ENCODE peak calls at places on chromosome 18, in five cellular contexts. U, T, X, L and E are unnamed samples.

GRCh38 chr18:56645415-56646016 is 5.6 kb upstream of the WDR7 start:
- DNase-seq in T (no peak), U (no peak), L (peak; percentile 43), X (no peak), E (no peak)

GRCh38 chr18:32530947-32531651 is 60.4 kb upstream of the GAREM1 start:
- DNase-seq in U (no peak), X (peak; percentile 78), L (peak; percentile 44), T (no peak), E (no peak)

GRCh38 chr18:21904856-21905255 is 164.3 kb downstream of the MIB1 start:
- DNase-seq in X (peak; percentile 22), U (no peak), T (peak; percentile 39), L (no peak), E (no peak)

GRCh38 chr18:62170857-62171256 is 16.0 kb downstream of the PIGN start:
- DNase-seq in X (no peak), L (no peak), U (no peak), T (no peak), E (no peak)

GRCh38 chr18:74290831-74291770 is 662 bp downstream of the CYB5A start:
- DNase-seq in L (no peak), X (no peak), U (peak; percentile 76), T (no peak), E (no peak)

GRCh38 chr18:29383311-29384273 is 1206.7 kb upstream of the CDH2 start:
- DNase-seq in U (no peak), X (peak; percentile 37), L (peak; percentile 86), T (no peak), E (no peak)

GRCh38 chr18:3380384-3380961 is 69.5 kb upstream of the TGIF1 start:
- DNase-seq in T (peak; percentile 9), U (no peak), X (peak; percentile 82), L (no peak), E (no peak)

GRCh38 chr18:55925772-55926171 is 337.8 kb upstream of the TCF4 start:
- DNase-seq in T (no peak), L (no peak), U (no peak), X (peak; percentile 49), E (no peak)

GRCh38 chr18:24600076-24600654 is 139.7 kb downstream of the HRH4 start:
- DNase-seq in T (peak; percentile 62), L (peak; percentile 31), X (peak; percentile 76), U (no peak), E (no peak)

DNA sequence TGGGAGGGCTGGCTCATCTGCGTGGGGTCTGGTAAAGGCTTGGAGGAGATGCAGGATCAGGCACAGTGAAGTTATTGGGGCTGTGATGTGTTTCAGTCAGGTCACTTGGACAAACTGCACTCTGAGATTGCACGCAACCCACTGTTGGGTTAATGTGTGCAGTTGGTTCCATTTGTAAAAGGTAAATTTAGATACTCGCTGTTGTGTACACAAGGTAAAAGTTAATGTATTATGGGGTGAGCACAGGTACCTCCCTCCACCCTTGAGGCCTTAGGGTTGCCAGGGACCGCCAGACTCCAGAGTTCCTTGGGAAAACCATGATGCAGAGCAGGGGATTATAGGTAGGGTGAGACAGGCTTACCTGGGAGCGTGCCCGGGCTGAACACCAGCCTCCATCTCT is 20.1 kb downstream of the IMPA2 start:
- DNase-seq in U (peak; percentile 60), X (no peak), T (no peak), L (no peak), E (no peak)
- TF ChIP-seq CTCF in U (no peak), X (no peak), T (no peak), L (no peak), E (no peak)

DNA sequence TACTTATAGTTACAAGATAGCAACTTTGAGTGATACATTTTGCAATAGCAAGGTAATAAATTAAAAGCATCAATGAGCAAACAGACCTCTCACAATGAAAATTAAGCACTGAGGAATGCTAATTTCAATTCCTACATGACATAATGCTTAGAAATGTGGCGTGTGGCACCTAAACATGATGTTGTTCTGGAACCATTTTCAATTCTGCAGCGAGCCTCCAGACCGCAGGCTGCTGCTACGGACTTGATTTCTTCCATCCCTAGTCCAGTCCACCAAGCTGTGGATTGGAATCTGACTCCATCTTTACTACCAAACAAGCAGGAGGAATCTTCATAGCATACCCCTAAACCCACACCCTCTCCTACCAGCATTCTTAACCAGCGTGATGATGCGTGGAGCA is 58.7 kb upstream of the ZNF397 start:
- DNase-seq in U (no peak), L (no peak), X (no peak), T (no peak), E (no peak)
- TF ChIP-seq CTCF in U (no peak), L (no peak), X (no peak), T (no peak), E (no peak)

GRCh38 chr18:76824136-76824676 is 1.8 kb downstream of the ZNF236 start:
- DNase-seq in U (no peak), T (no peak), X (no peak), L (no peak), E (no peak)

GRCh38 chr18:76823166-76823539 is 796 bp downstream of the ZNF236 start:
- DNase-seq in T (no peak), U (no peak), X (no peak), L (no peak), E (no peak)

GRCh38 chr18:76822510-76823165 is at the start of gene ZNF236:
- DNase-seq in U (peak; percentile 80), T (peak; percentile 50), L (peak; percentile 71), X (peak; percentile 70), E (peak; percentile 79)

GRCh38 chr18:76824754-76825153 is 2.4 kb downstream of the ZNF236 start:
- DNase-seq in T (no peak), X (no peak), L (no peak), U (no peak), E (no peak)

GRCh38 chr18:76823574-76823973 is 1.2 kb downstream of the ZNF236 start:
- DNase-seq in U (no peak), L (no peak), X (peak; percentile 32), T (no peak), E (peak; percentile 27)
- TF ChIP-seq CTCF in U (no peak), L (no peak), X (peak; percentile 29), T (peak; percentile 10), E (no peak)

DNA sequence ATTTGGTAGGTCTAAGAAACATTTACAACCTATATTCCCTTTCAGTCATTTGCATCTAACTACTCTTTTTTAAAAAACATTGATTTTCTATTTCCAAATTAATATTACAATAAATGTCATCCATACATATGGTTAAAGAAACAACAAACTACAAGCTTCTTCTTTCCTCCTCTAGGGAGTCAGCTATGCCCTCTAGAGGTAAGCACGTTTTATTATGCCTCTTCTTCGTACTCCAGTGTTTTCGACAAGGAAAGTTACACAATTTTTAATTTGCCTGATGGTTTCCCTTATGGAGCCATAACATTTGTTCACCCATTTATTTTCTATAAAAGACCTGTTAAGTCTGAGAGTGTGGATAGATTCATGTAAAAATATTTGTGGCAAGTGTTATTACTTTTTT is 183.4 kb upstream of the CDH7 start:
- DNase-seq in X (no peak), L (no peak), U (no peak), T (no peak), E (no peak)
- TF ChIP-seq CTCF in X (no peak), L (peak; percentile 41), U (no peak), T (peak; percentile 13), E (no peak)

DNA sequence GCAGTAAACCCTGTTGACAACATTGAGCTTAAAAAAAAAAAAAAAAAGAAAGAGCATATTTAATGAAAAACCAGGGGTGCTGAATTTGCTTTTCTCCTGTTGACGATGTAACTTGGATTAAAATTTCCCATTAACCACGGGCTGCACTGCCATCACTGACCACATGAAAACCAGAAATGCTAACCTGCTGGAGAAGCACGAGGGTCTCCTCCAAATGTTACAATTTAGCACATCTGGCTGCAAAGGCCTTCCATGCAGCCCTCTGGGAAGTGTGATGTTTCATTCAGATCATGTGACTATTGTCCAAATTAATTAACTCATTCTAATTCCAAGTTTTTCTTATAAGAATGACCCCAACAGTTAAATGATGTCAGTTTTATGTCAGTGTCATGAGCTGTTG is 26.9 kb upstream of the SERPINB12 start:
- DNase-seq in T (no peak), U (no peak), L (no peak), X (no peak), E (no peak)
- TF ChIP-seq CTCF in T (no peak), U (no peak), L (no peak), X (peak; percentile 17), E (no peak)

GRCh38 chr18:53911200-53911599 is 313.3 kb downstream of the MBD2 start:
- DNase-seq in T (no peak), X (no peak), U (no peak), L (no peak), E (no peak)

GRCh38 chr18:53906681-53907080 is 317.8 kb downstream of the MBD2 start:
- DNase-seq in U (no peak), L (no peak), X (peak; percentile 1), T (no peak), E (no peak)

GRCh38 chr18:53909668-53910067 is 314.8 kb downstream of the MBD2 start:
- DNase-seq in U (no peak), L (peak; percentile 21), X (peak; percentile 59), T (peak; percentile 30), E (no peak)
- TF ChIP-seq CTCF in U (no peak), L (peak; percentile 70), X (peak; percentile 58), T (no peak), E (no peak)

GRCh38 chr18:44509048-44509447 is 171.6 kb upstream of the SETBP1 start:
- DNase-seq in X (no peak), T (no peak), U (no peak), L (no peak), E (no peak)
- TF ChIP-seq CTCF in X (no peak), T (no peak), U (no peak), L (no peak), E (no peak)

GRCh38 chr18:34330308-34330707 is 105.6 kb upstream of the NOL4 start:
- DNase-seq in X (no peak), T (no peak), U (no peak), L (no peak), E (no peak)
- TF ChIP-seq CTCF in X (no peak), T (no peak), U (no peak), L (no peak), E (no peak)